ENCODE peak calls at places on chromosome 21, in nine cellular contexts. One of them, this sample, is unnamed.

GRCh38 chr21:44695641-44696040 is 1.3 kb upstream of the KRTAP10-12 start:
- DNase-seq in Caki2: no peak
- DNase-seq in activated T-cell treated with anti-CD3 and anti-CD28 coated beads for 4 hours: no peak
- DNase-seq in NCI-H460: no peak
- DNase-seq in NCI-H446 treated with DMSO at 0.1 percent for 48 hours: no peak
- DNase-seq in AG20443: no peak
- DNase-seq in hippocampal formation: no peak
- DNase-seq in WTC11: no peak
- DNase-seq in T-helper 2 cell: no peak
- DNase-seq in this sample: no peak

GRCh38 chr21:31557956-31558838 is 101.3 kb upstream of the SOD1 start:
- DNase-seq in Caki2: no peak
- DNase-seq in activated T-cell treated with anti-CD3 and anti-CD28 coated beads for 4 hours: peak
- DNase-seq in NCI-H460: no peak
- DNase-seq in NCI-H446 treated with DMSO at 0.1 percent for 48 hours: no peak
- DNase-seq in AG20443: no peak
- DNase-seq in hippocampal formation: no peak
- DNase-seq in WTC11: peak
- DNase-seq in T-helper 2 cell: peak
- DNase-seq in this sample: peak

GRCh38 chr21:32525282-32525681 is 60.0 kb downstream of the TCP10L start:
- DNase-seq in Caki2: no peak
- DNase-seq in activated T-cell treated with anti-CD3 and anti-CD28 coated beads for 4 hours: no peak
- DNase-seq in NCI-H460: no peak
- DNase-seq in NCI-H446 treated with DMSO at 0.1 percent for 48 hours: no peak
- DNase-seq in AG20443: no peak
- DNase-seq in hippocampal formation: no peak
- DNase-seq in WTC11: peak
- DNase-seq in T-helper 2 cell: no peak
- DNase-seq in this sample: no peak

GRCh38 chr21:40765771-40766170 is 81.2 kb downstream of the DSCAM start:
- DNase-seq in Caki2: no peak
- DNase-seq in activated T-cell treated with anti-CD3 and anti-CD28 coated beads for 4 hours: no peak
- DNase-seq in NCI-H460: no peak
- DNase-seq in NCI-H446 treated with DMSO at 0.1 percent for 48 hours: peak
- DNase-seq in AG20443: no peak
- DNase-seq in hippocampal formation: no peak
- DNase-seq in WTC11: no peak
- DNase-seq in T-helper 2 cell: no peak
- DNase-seq in this sample: no peak

GRCh38 chr21:35428041-35428400 is 378.9 kb upstream of the RUNX1 start:
- DNase-seq in Caki2: no peak
- DNase-seq in activated T-cell treated with anti-CD3 and anti-CD28 coated beads for 4 hours: no peak
- DNase-seq in NCI-H460: no peak
- DNase-seq in NCI-H446 treated with DMSO at 0.1 percent for 48 hours: no peak
- DNase-seq in AG20443: peak
- DNase-seq in hippocampal formation: no peak
- DNase-seq in WTC11: no peak
- DNase-seq in T-helper 2 cell: no peak
- DNase-seq in this sample: no peak

GRCh38 chr21:42153046-42153685 is 65.8 kb upstream of the ABCG1 start:
- DNase-seq in Caki2: no peak
- DNase-seq in activated T-cell treated with anti-CD3 and anti-CD28 coated beads for 4 hours: no peak
- DNase-seq in NCI-H460: no peak
- DNase-seq in NCI-H446 treated with DMSO at 0.1 percent for 48 hours: no peak
- DNase-seq in AG20443: no peak
- DNase-seq in hippocampal formation: no peak
- DNase-seq in WTC11: no peak
- DNase-seq in T-helper 2 cell: no peak
- DNase-seq in this sample: no peak

GRCh38 chr21:31133243-31133830 is 95.1 kb upstream of the KRTAP19-8 start:
- DNase-seq in Caki2: no peak
- DNase-seq in activated T-cell treated with anti-CD3 and anti-CD28 coated beads for 4 hours: no peak
- DNase-seq in NCI-H460: no peak
- DNase-seq in NCI-H446 treated with DMSO at 0.1 percent for 48 hours: no peak
- DNase-seq in AG20443: no peak
- DNase-seq in hippocampal formation: no peak
- DNase-seq in WTC11: no peak
- DNase-seq in T-helper 2 cell: peak
- DNase-seq in this sample: no peak

GRCh38 chr21:28959367-28960099 is 33.1 kb downstream of the LTN1 start:
- DNase-seq in Caki2: peak
- DNase-seq in activated T-cell treated with anti-CD3 and anti-CD28 coated beads for 4 hours: no peak
- DNase-seq in NCI-H460: no peak
- DNase-seq in NCI-H446 treated with DMSO at 0.1 percent for 48 hours: no peak
- DNase-seq in AG20443: peak
- DNase-seq in hippocampal formation: no peak
- DNase-seq in WTC11: no peak
- DNase-seq in T-helper 2 cell: no peak
- DNase-seq in this sample: no peak

GRCh38 chr21:29520146-29520545 is 221.4 kb downstream of the BACH1 start:
- DNase-seq in Caki2: no peak
- DNase-seq in activated T-cell treated with anti-CD3 and anti-CD28 coated beads for 4 hours: no peak
- DNase-seq in NCI-H460: no peak
- DNase-seq in NCI-H446 treated with DMSO at 0.1 percent for 48 hours: no peak
- DNase-seq in AG20443: peak
- DNase-seq in hippocampal formation: no peak
- DNase-seq in WTC11: no peak
- DNase-seq in T-helper 2 cell: no peak
- DNase-seq in this sample: no peak

GRCh38 chr21:36881223-36881622 is 85.2 kb downstream of the HLCS start:
- DNase-seq in Caki2: no peak
- DNase-seq in activated T-cell treated with anti-CD3 and anti-CD28 coated beads for 4 hours: no peak
- DNase-seq in NCI-H460: no peak
- DNase-seq in NCI-H446 treated with DMSO at 0.1 percent for 48 hours: no peak
- DNase-seq in AG20443: no peak
- DNase-seq in hippocampal formation: no peak
- DNase-seq in WTC11: no peak
- DNase-seq in T-helper 2 cell: no peak
- DNase-seq in this sample: no peak

GRCh38 chr21:45006536-45007079 is 66.8 kb downstream of the SLX9 start:
- DNase-seq in Caki2: no peak
- DNase-seq in activated T-cell treated with anti-CD3 and anti-CD28 coated beads for 4 hours: no peak
- DNase-seq in NCI-H460: no peak
- DNase-seq in NCI-H446 treated with DMSO at 0.1 percent for 48 hours: no peak
- DNase-seq in AG20443: no peak
- DNase-seq in hippocampal formation: no peak
- DNase-seq in WTC11: no peak
- DNase-seq in T-helper 2 cell: no peak
- DNase-seq in this sample: no peak

GRCh38 chr21:27648560-27648959 is 681.7 kb upstream of the ADAMTS5 start:
- DNase-seq in Caki2: no peak
- DNase-seq in activated T-cell treated with anti-CD3 and anti-CD28 coated beads for 4 hours: no peak
- DNase-seq in NCI-H460: no peak
- DNase-seq in NCI-H446 treated with DMSO at 0.1 percent for 48 hours: peak
- DNase-seq in AG20443: peak
- DNase-seq in hippocampal formation: no peak
- DNase-seq in WTC11: no peak
- DNase-seq in T-helper 2 cell: no peak
- DNase-seq in this sample: no peak

GRCh38 chr21:25776440-25776839 is 41.7 kb downstream of the GABPA start:
- DNase-seq in Caki2: no peak
- DNase-seq in activated T-cell treated with anti-CD3 and anti-CD28 coated beads for 4 hours: no peak
- DNase-seq in NCI-H460: no peak
- DNase-seq in NCI-H446 treated with DMSO at 0.1 percent for 48 hours: no peak
- DNase-seq in AG20443: no peak
- DNase-seq in hippocampal formation: no peak
- DNase-seq in WTC11: no peak
- DNase-seq in T-helper 2 cell: no peak
- DNase-seq in this sample: no peak

GRCh38 chr21:43323244-43324005 is 103.5 kb downstream of the SIK1 start:
- DNase-seq in Caki2: no peak
- DNase-seq in activated T-cell treated with anti-CD3 and anti-CD28 coated beads for 4 hours: no peak
- DNase-seq in NCI-H460: no peak
- DNase-seq in NCI-H446 treated with DMSO at 0.1 percent for 48 hours: peak
- DNase-seq in AG20443: peak
- DNase-seq in hippocampal formation: peak
- DNase-seq in WTC11: no peak
- DNase-seq in T-helper 2 cell: no peak
- DNase-seq in this sample: no peak